ENCODE peak calls at places on chromosomes 7 and 10, in four cellular contexts. U, I, C and R are unnamed samples.
A peak's percentile ranks its signal among the peaks of the same experiment; 100 is the strongest.

GRCh38 chr10:91909178-91909677 is at the start of gene FGFBP3:
- DNase-seq in I (no peak), C (no peak), U (peak; percentile 14), R (no peak)

GRCh38 chr7:2381881-2382509 is 21.4 kb upstream of the CHST12 start:
- DNase-seq in U (no peak), I (no peak), C (no peak), R (no peak)

GRCh38 chr10:23158370-23158769 is 33.7 kb upstream of the PTF1A start:
- DNase-seq in U (peak; percentile 31), C (no peak), I (no peak), R (peak; percentile 21)

GRCh38 chr7:114109299-114109698 is 190.5 kb upstream of the PPP1R3A start:
- DNase-seq in U (no peak), C (no peak), I (no peak), R (no peak)

GRCh38 chr7:17318146-17318545 is 19.7 kb downstream of the AHR start:
- DNase-seq in C (no peak), I (no peak), U (no peak), R (peak; percentile 45)

GRCh38 chr7:32660936-32661335 is 165.6 kb downstream of the AVL9 start:
- DNase-seq in I (no peak), U (no peak), C (no peak), R (no peak)

GRCh38 chr10:4717670-4718069 is 108.3 kb upstream of the AKR1E2 start:
- DNase-seq in C (no peak), U (no peak), I (no peak), R (no peak)

GRCh38 chr7:98404840-98405239 is 4.0 kb upstream of the BAIAP2L1 start:
- DNase-seq in C (no peak), U (no peak), I (no peak), R (no peak)

GRCh38 chr7:79090543-79090942 is 362.9 kb downstream of the MAGI2 start:
- DNase-seq in I (no peak), U (no peak), C (no peak), R (no peak)

GRCh38 chr10:98916751-98917150 is 318.9 kb downstream of the HPSE2 start:
- DNase-seq in U (no peak), C (no peak), I (no peak), R (no peak)

GRCh38 chr10:75544923-75545322 is 113.5 kb downstream of the LRMDA start:
- DNase-seq in C (no peak), U (no peak), I (no peak), R (no peak)

GRCh38 chr7:138937484-138937883 is 43.7 kb downstream of the KIAA1549 start:
- DNase-seq in C (no peak), I (no peak), U (no peak), R (no peak)

GRCh38 chr7:132480534-132480933 is 95.7 kb downstream of the PLXNA4 start:
- DNase-seq in C (peak; percentile 71), U (no peak), I (no peak), R (no peak)

GRCh38 chr10:75404023-75404334 is 2.4 kb upstream of the ZNF503 start:
- DNase-seq in U (no peak), I (no peak), C (no peak), R (no peak)

GRCh38 chr10:132101529-132101928 is 35.8 kb downstream of the JAKMIP3 start:
- DNase-seq in U (no peak), C (no peak), I (no peak), R (no peak)

GRCh38 chr7:28586736-28587135 is 174.4 kb downstream of the CREB5 start:
- DNase-seq in C (no peak), I (no peak), U (no peak), R (no peak)

GRCh38 chr7:130902755-130903357 is 168.8 kb upstream of the KLF14 start:
- DNase-seq in U (no peak), C (no peak), I (no peak), R (no peak)

GRCh38 chr10:96319754-96320514 is 15.7 kb downstream of the DNTT start:
- DNase-seq in C (no peak), I (no peak), U (no peak), R (no peak)

GRCh38 chr7:29976673-29977072 is 12.9 kb downstream of the SCRN1 start:
- DNase-seq in I (no peak), C (no peak), U (no peak), R (no peak)

GRCh38 chr7:15309891-15310290 is 251.9 kb downstream of the AGMO start:
- DNase-seq in U (no peak), I (no peak), C (no peak), R (peak; percentile 26)

GRCh38 chr7:129166745-129167144 is 21.7 kb upstream of the SMO start:
- DNase-seq in I (no peak), U (no peak), C (no peak), R (no peak)

GRCh38 chr10:65325913-65326312 is 1599.9 kb upstream of the LRRTM3 start:
- DNase-seq in I (no peak), C (no peak), U (no peak), R (no peak)

GRCh38 chr7:1223196-1224092 is 9.2 kb upstream of the UNCX start:
- DNase-seq in U (no peak), C (no peak), I (no peak), R (no peak)

GRCh38 chr7:44329888-44330287 is 4.5 kb upstream of the CAMK2B start:
- DNase-seq in U (no peak), I (peak; percentile 21), C (no peak), R (no peak)

GRCh38 chr7:156034397-156034796 is 222.1 kb upstream of the SHH start:
- DNase-seq in I (peak; percentile 23), U (no peak), C (no peak), R (no peak)
- H3K4me3 ChIP-seq in I (no peak overlapping the region), U (no peak overlapping the region), C (no peak overlapping the region), R (no peak overlapping the region)

GRCh38 chr10:35336921-35337741 is 822 bp downstream of the CCNY start:
- DNase-seq in I (peak; percentile 65), U (peak; percentile 28), C (peak; percentile 54), R (no peak)

GRCh38 chr10:35335718-35336083 is 608 bp upstream of the CCNY start:
- DNase-seq in C (no peak), U (no peak), I (no peak), R (no peak)

GRCh38 chr10:35334297-35334696 is 2.0 kb upstream of the CCNY start:
- DNase-seq in U (no peak), C (no peak), I (no peak), R (no peak)

GRCh38 chr10:35336084-35336831 is at the start of gene CCNY:
- DNase-seq in U (peak; percentile 75), C (peak; percentile 86), I (peak; percentile 83), R (no peak)

DNA sequence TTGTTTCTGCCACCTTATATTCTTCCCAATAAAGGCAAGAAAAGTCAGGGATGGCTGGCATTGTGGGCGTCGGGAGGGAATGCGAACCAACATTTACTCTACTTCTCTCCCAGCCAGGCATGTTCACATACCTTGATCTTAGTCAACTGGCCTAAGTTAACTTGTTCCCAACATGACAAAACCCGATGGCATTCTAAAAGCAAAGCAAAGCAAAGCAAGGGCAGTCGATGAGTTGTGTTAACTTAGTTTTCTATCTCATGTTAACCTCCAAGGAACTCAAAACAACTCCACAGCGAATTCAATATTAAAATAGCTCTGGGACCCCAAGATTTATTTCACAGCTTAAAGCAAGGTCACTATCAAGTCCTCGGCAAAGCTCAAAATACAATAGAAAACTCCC is 1.2 kb upstream of the CCNY start:
- DNase-seq in U (no peak), C (no peak), I (no peak), R (no peak)
- H3K4me3 ChIP-seq in U (peak overlapping the region; percentile 77), C (peak overlapping the region; percentile 93), I (peak overlapping the region; percentile 77), R (peak overlapping the region; percentile 81)

GRCh38 chr7:151735854-151736402 is 141.0 kb downstream of the PRKAG2 start:
- DNase-seq in I (no peak), U (no peak), C (no peak), R (no peak)

GRCh38 chr7:151732834-151733585 is 143.9 kb downstream of the PRKAG2 start:
- DNase-seq in I (no peak), U (no peak), C (no peak), R (no peak)

GRCh38 chr7:151738925-151739324 is 138.0 kb downstream of the PRKAG2 start:
- DNase-seq in I (no peak), U (no peak), C (no peak), R (no peak)

GRCh38 chr7:151735186-151735853 is 141.6 kb downstream of the PRKAG2 start:
- DNase-seq in C (no peak), I (no peak), U (no peak), R (no peak)

GRCh38 chr7:151736403-151736909 is 140.5 kb downstream of the PRKAG2 start:
- DNase-seq in I (no peak), C (peak; percentile 58), U (no peak), R (peak; percentile 87)
- H3K4me3 ChIP-seq in I (no peak overlapping the region), C (peak overlapping the region; percentile 64), U (no peak overlapping the region), R (peak overlapping the region; percentile 55)

GRCh38 chr7:149317986-149318672 is 56.1 kb downstream of the ZNF783 start:
- DNase-seq in C (no peak), I (no peak), U (no peak), R (no peak)
- H3K4me3 ChIP-seq in C (no peak overlapping the region), I (no peak overlapping the region), U (no peak overlapping the region), R (no peak overlapping the region)

DNA sequence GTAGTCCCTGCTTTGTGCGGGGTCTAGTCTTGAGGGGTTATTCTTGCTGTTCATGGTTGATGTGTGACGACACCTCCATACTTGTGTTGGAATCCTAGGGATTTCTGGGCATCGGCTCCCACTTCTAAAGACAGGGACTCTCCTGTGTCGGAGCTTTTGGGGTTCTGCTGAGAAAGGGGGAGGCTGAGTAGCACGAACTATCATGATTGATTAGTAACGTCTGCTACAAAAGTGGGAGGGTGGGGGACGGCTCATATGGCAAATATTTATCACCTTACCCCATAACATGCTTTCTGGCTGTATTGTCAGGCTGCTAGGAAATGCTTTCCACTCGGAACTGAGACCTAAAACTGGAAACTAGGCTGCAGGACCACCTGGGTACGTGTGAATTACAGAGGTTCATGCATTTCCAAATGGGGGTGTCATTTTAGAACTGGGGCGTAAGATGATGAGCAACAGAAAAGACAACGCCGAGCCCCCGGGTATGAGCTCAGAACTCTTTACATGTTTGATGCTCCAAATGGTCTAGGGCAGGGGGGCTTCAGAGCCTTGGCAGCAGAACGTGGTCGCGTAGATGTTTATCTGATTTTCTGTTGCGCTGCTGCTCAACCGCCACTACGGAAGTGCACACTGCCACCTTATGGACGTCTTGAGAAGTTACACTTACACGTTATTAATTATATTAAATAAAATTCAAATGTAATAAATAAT is 15.1 kb upstream of the NME8 start:
- DNase-seq in U (peak; percentile 46), C (peak; percentile 17), I (peak; percentile 61), R (no peak)
- H3K4me3 ChIP-seq in U (peak overlapping the region; percentile 57), C (peak overlapping the region; percentile 41), I (peak overlapping the region; percentile 46), R (peak overlapping the region; percentile 48)

DNA sequence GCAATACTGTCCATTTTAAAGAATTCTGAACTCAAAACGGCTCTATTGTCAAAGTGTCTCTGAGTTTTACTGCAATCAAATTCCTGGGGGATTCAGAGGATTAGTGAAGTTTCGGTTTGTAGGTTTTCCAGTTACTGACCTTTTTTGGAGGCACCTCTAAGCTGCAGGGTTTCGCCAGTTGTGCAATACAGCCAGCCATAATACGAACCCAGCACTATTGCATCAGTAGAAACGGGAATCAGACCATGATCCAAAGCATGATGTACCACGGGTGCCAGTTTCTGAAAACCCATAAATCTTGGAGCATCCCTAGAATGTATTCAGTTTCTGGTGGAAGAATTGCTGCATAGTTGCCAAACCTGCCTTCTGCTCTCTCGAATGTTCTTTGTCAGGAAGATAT is 186.0 kb upstream of the PRKCQ start:
- DNase-seq in C (no peak), I (no peak), U (no peak), R (no peak)
- H3K4me3 ChIP-seq in C (no peak overlapping the region), I (no peak overlapping the region), U (no peak overlapping the region), R (peak overlapping the region; percentile 33)